ENCODE peak calls at places on chromosome 18, in five cellular contexts. E is stimulated activated CD4-positive, alpha-beta T cell treated with anti-CD3 and anti-CD28 coated beads, Interleukin-4, amount 100 ng/mL, for 48 hours; A is frontal cortex; D is stimulated activated CD8-positive, alpha-beta memory T cell treated with anti-CD3 and anti-CD28 coated beads, Interleukin-4, amount 100 ng/mL, for 24 hours; O is NCI-H2107. I is an unnamed sample.

GRCh38 chr18:9913526-9914333 is at the start of gene VAPA:
- DNase-seq in E (peak), A (peak), D (peak), O (peak), I (peak)

GRCh38 chr18:34219651-34220050 is 5.1 kb downstream of the NOL4 start:
- DNase-seq in E (no peak), A (no peak), D (no peak), O (no peak), I (no peak)

GRCh38 chr18:29034113-29034856 is 857.4 kb upstream of the CDH2 start:
- DNase-seq in E (no peak), A (no peak), D (no peak), O (no peak), I (no peak)

GRCh38 chr18:13235981-13236380 is 17.4 kb downstream of the LDLRAD4 start:
- DNase-seq in E (no peak), A (peak), D (no peak), O (no peak), I (no peak)

GRCh38 chr18:24220318-24220688 is 81.4 kb downstream of the CABYR start:
- DNase-seq in E (no peak), A (no peak), D (no peak), O (no peak), I (no peak)

GRCh38 chr18:11070593-11070992 is 78.8 kb downstream of the PIEZO2 start:
- DNase-seq in E (no peak), A (no peak), D (no peak), O (no peak), I (no peak)

GRCh38 chr18:5527603-5528002 is 16.2 kb downstream of the EPB41L3 start:
- DNase-seq in E (no peak), A (no peak), D (no peak), O (no peak), I (no peak)

GRCh38 chr18:34773378-34773777 is 63.3 kb downstream of the DTNA start:
- DNase-seq in E (no peak), A (no peak), D (no peak), O (no peak), I (no peak)

GRCh38 chr18:48790226-48790863 is 160.4 kb downstream of the SMAD7 start:
- DNase-seq in E (no peak), A (peak), D (no peak), O (no peak), I (no peak)

GRCh38 chr18:50405582-50406271 is 30.9 kb downstream of the SKA1 start:
- DNase-seq in E (no peak), A (no peak), D (no peak), O (no peak), I (no peak)

GRCh38 chr18:64253222-64253621 is 104.3 kb upstream of the LINC00305 start:
- DNase-seq in E (no peak), A (no peak), D (no peak), O (no peak), I (no peak)

GRCh38 chr18:74316257-74317180 is 880 bp downstream of the C18orf63 start:
- DNase-seq in E (no peak), A (no peak), D (no peak), O (no peak), I (no peak)

GRCh38 chr18:75261430-75262223 is 51.0 kb downstream of the TSHZ1 start:
- DNase-seq in E (no peak), A (no peak), D (no peak), O (no peak), I (no peak)

GRCh38 chr18:34834897-34835296 is 124.8 kb downstream of the DTNA start:
- DNase-seq in E (no peak), A (no peak), D (no peak), O (no peak), I (no peak)

I was measured in left colon.